ENCODE peak calls at places on chromosomes 4 and X, in five cellular contexts. N, K, G, V and A are unnamed samples.

GRCh38 chr4:90543419-90544170 is 416.4 kb downstream of the CCSER1 start:
- DNase-seq in V (no peak), N (no peak), K (no peak), G (no peak), A (no peak)

GRCh38 chr4:146340798-146341197 is 126.5 kb downstream of the REELD1 start:
- DNase-seq in K (no peak), N (peak; percentile 54), G (no peak), V (no peak), A (no peak)

GRCh38 chr4:143083811-143084472 is 100.8 kb upstream of the USP38 start:
- DNase-seq in N (peak; percentile 10), G (no peak), K (no peak), V (no peak), A (no peak)

GRCh38 chr4:138225477-138225876 is 16.7 kb downstream of the SLC7A11 start:
- DNase-seq in N (peak; percentile 33), K (no peak), V (no peak), G (no peak), A (no peak)

GRCh38 chr4:42262701-42263490 is 110.4 kb upstream of the BEND4 start:
- DNase-seq in K (no peak), N (no peak), G (no peak), V (no peak), A (no peak)

GRCh38 chr4:7899184-7899583 is 40.5 kb downstream of the AFAP1 start:
- DNase-seq in N (no peak), V (no peak), G (no peak), K (no peak), A (no peak)

GRCh38 chr4:88880501-88881226 is 176.3 kb downstream of the FAM13A start:
- DNase-seq in V (no peak), G (no peak), N (no peak), K (no peak), A (no peak)

GRCh38 chr4:183409463-183409862 is 35.0 kb upstream of the CDKN2AIP start:
- DNase-seq in V (no peak), N (no peak), K (no peak), G (no peak), A (no peak)

GRCh38 chr4:119659576-119659975 is 31.0 kb upstream of the PDE5A start:
- DNase-seq in G (no peak), V (no peak), N (no peak), K (no peak), A (no peak)

GRCh38 chr4:70902577-70903281 is 560 bp downstream of the MOB1B start:
- DNase-seq in V (no peak), N (peak; percentile 40), G (peak; percentile 72), K (no peak), A (no peak)

GRCh38 chr4:123361195-123361861 is 35.3 kb upstream of the SPRY1 start:
- DNase-seq in N (peak; percentile 93), G (no peak), V (no peak), K (no peak), A (no peak)

GRCh38 chrX:97672138-97672537 is 788.4 kb downstream of the RPA4 start:
- DNase-seq in K (no peak), N (no peak), V (no peak), G (no peak), A (no peak)

GRCh38 chrX:17584248-17584681 is 153.0 kb upstream of the SCML1 start:
- DNase-seq in G (no peak), N (peak; percentile 51), K (no peak), V (no peak), A (no peak)

GRCh38 chr4:6087669-6088068 is 69.4 kb upstream of the C4orf50 start:
- DNase-seq in K (peak; percentile 70), N (peak; percentile 14), G (peak; percentile 35), V (peak; percentile 89), A (no peak)

GRCh38 chrX:154734101-154734781 is 16.6 kb downstream of the GAB3 start:
- DNase-seq in K (no peak), G (no peak), V (no peak), N (peak; percentile 91), A (no peak)

GRCh38 chr4:33467291-33467690 is 2747.1 kb downstream of the PCDH7 start:
- DNase-seq in G (no peak), N (no peak), V (peak; percentile 62), K (no peak), A (no peak)

GRCh38 chrX:149638860-149639259 is 7.3 kb upstream of the TMEM185A start:
- DNase-seq in K (no peak), N (peak; percentile 5), V (no peak), G (no peak), A (no peak)

GRCh38 chr4:80192937-80193336 is 4.4 kb upstream of the PRDM8 start:
- DNase-seq in K (no peak), N (peak; percentile 67), V (no peak), G (no peak), A (no peak)

GRCh38 chrX:132375941-132376340 is 112.9 kb downstream of the MBNL3 start:
- DNase-seq in N (no peak), G (no peak), V (no peak), K (no peak), A (no peak)
- TF ChIP-seq CTCF in N (peak; percentile 24), G (no peak), V (peak; percentile 80), K (no peak), A (no peak)

GRCh38 chrX:7993873-7994272 is 66.7 kb upstream of the PNPLA4 start:
- DNase-seq in G (no peak), N (no peak), K (no peak), V (no peak), A (no peak)

GRCh38 chrX:7996851-7997250 is 69.6 kb upstream of the PNPLA4 start:
- DNase-seq in V (no peak), G (no peak), K (no peak), N (no peak), A (no peak)

GRCh38 chrX:7996414-7996813 is 69.2 kb upstream of the PNPLA4 start:
- DNase-seq in G (no peak), V (peak; percentile 62), N (peak; percentile 46), K (peak; percentile 28), A (no peak)
- TF ChIP-seq CTCF in G (peak; percentile 30), V (peak; percentile 90), N (peak; percentile 14), K (peak; percentile 39), A (no peak)

DNA sequence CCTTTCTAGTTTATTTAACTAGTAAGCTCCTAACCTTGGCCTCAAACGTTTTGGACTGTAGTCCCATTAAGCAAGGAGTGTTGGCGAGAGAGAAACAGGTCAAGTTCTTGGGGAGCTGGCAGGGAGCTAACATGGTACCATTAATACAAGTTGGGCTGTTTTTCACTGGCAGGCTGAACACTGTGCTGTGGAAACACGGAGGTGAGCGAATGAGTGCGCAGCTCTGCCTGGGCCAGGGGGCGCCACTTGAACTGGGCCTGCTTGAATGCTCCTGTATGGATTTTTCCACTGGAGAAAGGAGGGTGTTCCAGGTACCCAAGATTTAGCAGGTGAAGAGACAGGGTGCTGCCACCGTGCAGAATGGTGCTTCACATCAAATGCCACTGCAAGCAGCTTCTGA is 7.4 kb upstream of the SMS start:
- DNase-seq in K (no peak), N (no peak), V (peak; percentile 65), G (peak; percentile 62), A (no peak)
- TF ChIP-seq CTCF in K (no peak), N (no peak), V (peak; percentile 70), G (no peak), A (no peak)

DNA sequence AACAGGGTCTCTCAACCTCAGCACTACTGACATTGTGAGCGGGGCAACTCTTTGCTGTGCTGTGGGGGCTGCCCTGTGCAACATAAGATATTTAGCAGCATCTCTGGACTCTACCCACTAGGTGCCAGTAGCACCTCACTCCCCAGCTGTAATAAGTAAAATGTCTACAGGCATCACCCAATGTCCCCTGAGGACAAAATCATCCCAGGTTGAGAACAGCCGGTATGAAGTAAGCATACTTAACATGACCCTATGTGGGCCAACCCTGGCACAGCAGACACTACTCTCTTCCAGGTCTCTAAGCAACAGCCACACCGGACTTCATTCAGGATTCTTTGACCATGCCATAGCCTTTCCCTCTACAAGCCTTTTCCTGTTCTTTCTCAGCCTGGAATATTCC is 10.5 kb upstream of the MGST2 start:
- DNase-seq in K (no peak), G (no peak), N (peak; percentile 83), V (no peak), A (no peak)
- TF ChIP-seq CTCF in K (no peak), G (peak; percentile 27), N (peak; percentile 59), V (peak; percentile 60), A (no peak)